ENCODE peak calls at places on chromosomes 1 and 21, in ten cellular contexts. One of them, this sample, is unnamed.

GRCh38 chr1:30740952-30741894 is 16.4 kb downstream of the LAPTM5 start:
- DNase-seq in mucosa of descending colon: no peak
- DNase-seq in endothelial cell: no peak
- DNase-seq in CD8-positive, alpha-beta T cell: no peak
- DNase-seq in BJ: no peak
- DNase-seq in gastrocnemius medialis: no peak
- DNase-seq in A549: no peak
- DNase-seq in HepG2: no peak
- DNase-seq in GM10248: no peak
- DNase-seq in fibroblast of the aortic adventitia: no peak
- DNase-seq in this sample: no peak

GRCh38 chr1:192809286-192810252 is 730 bp downstream of the RGS2 start:
- DNase-seq in GM10248: no peak
- DNase-seq in A549: peak
- DNase-seq in fibroblast of the aortic adventitia: peak
- DNase-seq in CD8-positive, alpha-beta T cell: peak
- DNase-seq in BJ: no peak
- DNase-seq in endothelial cell: peak
- DNase-seq in mucosa of descending colon: no peak
- DNase-seq in gastrocnemius medialis: no peak
- DNase-seq in HepG2: no peak
- DNase-seq in this sample: no peak

GRCh38 chr1:227762231-227762911 is 27.1 kb downstream of the SNAP47 start:
- DNase-seq in GM10248: peak
- DNase-seq in HepG2: peak
- DNase-seq in A549: peak
- DNase-seq in mucosa of descending colon: peak
- DNase-seq in endothelial cell: peak
- DNase-seq in fibroblast of the aortic adventitia: peak
- DNase-seq in BJ: peak
- DNase-seq in CD8-positive, alpha-beta T cell: peak
- DNase-seq in gastrocnemius medialis: peak
- DNase-seq in this sample: peak

GRCh38 chr1:2251363-2251762 is 23.2 kb downstream of the SKI start:
- DNase-seq in endothelial cell: no peak
- DNase-seq in CD8-positive, alpha-beta T cell: no peak
- DNase-seq in mucosa of descending colon: peak
- DNase-seq in gastrocnemius medialis: no peak
- DNase-seq in GM10248: no peak
- DNase-seq in A549: no peak
- DNase-seq in HepG2: no peak
- DNase-seq in fibroblast of the aortic adventitia: no peak
- DNase-seq in BJ: no peak
- DNase-seq in this sample: no peak

GRCh38 chr1:35031103-35031452 is 667 bp downstream of the ZMYM6 start:
- DNase-seq in A549: peak
- DNase-seq in mucosa of descending colon: peak
- DNase-seq in fibroblast of the aortic adventitia: peak
- DNase-seq in HepG2: peak
- DNase-seq in endothelial cell: no peak
- DNase-seq in BJ: no peak
- DNase-seq in gastrocnemius medialis: no peak
- DNase-seq in CD8-positive, alpha-beta T cell: no peak
- DNase-seq in GM10248: no peak
- DNase-seq in this sample: no peak

GRCh38 chr1:92299477-92300125 is 742 bp downstream of the RPAP2 start:
- DNase-seq in mucosa of descending colon: no peak
- DNase-seq in gastrocnemius medialis: no peak
- DNase-seq in CD8-positive, alpha-beta T cell: no peak
- DNase-seq in GM10248: no peak
- DNase-seq in A549: no peak
- DNase-seq in endothelial cell: no peak
- DNase-seq in HepG2: no peak
- DNase-seq in BJ: no peak
- DNase-seq in fibroblast of the aortic adventitia: peak
- DNase-seq in this sample: no peak

GRCh38 chr1:51956528-51957509 is 33.7 kb downstream of the RAB3B start:
- DNase-seq in HepG2: no peak
- DNase-seq in gastrocnemius medialis: no peak
- DNase-seq in CD8-positive, alpha-beta T cell: no peak
- DNase-seq in A549: no peak
- DNase-seq in fibroblast of the aortic adventitia: peak
- DNase-seq in BJ: no peak
- DNase-seq in mucosa of descending colon: no peak
- DNase-seq in GM10248: no peak
- DNase-seq in endothelial cell: no peak
- DNase-seq in this sample: no peak

GRCh38 chr1:116211294-116211693 is 100.1 kb downstream of the MAB21L3 start:
- DNase-seq in CD8-positive, alpha-beta T cell: no peak
- DNase-seq in GM10248: no peak
- DNase-seq in fibroblast of the aortic adventitia: no peak
- DNase-seq in gastrocnemius medialis: no peak
- DNase-seq in endothelial cell: no peak
- DNase-seq in mucosa of descending colon: peak
- DNase-seq in HepG2: no peak
- DNase-seq in BJ: no peak
- DNase-seq in A549: no peak
- DNase-seq in this sample: no peak

GRCh38 chr1:237139732-237140131 is 97.7 kb downstream of the RYR2 start:
- DNase-seq in GM10248: no peak
- DNase-seq in BJ: no peak
- DNase-seq in CD8-positive, alpha-beta T cell: no peak
- DNase-seq in fibroblast of the aortic adventitia: no peak
- DNase-seq in A549: no peak
- DNase-seq in gastrocnemius medialis: no peak
- DNase-seq in mucosa of descending colon: no peak
- DNase-seq in endothelial cell: no peak
- DNase-seq in HepG2: no peak
- DNase-seq in this sample: no peak

GRCh38 chr1:7186382-7187120 is 401.3 kb downstream of the CAMTA1 start:
- DNase-seq in mucosa of descending colon: no peak
- DNase-seq in gastrocnemius medialis: no peak
- DNase-seq in HepG2: no peak
- DNase-seq in A549: no peak
- DNase-seq in CD8-positive, alpha-beta T cell: no peak
- DNase-seq in BJ: no peak
- DNase-seq in GM10248: no peak
- DNase-seq in fibroblast of the aortic adventitia: no peak
- DNase-seq in endothelial cell: no peak
- DNase-seq in this sample: no peak

GRCh38 chr1:234656981-234657651 is 47.1 kb upstream of the IRF2BP2 start:
- DNase-seq in CD8-positive, alpha-beta T cell: no peak
- DNase-seq in GM10248: peak
- DNase-seq in gastrocnemius medialis: no peak
- DNase-seq in fibroblast of the aortic adventitia: peak
- DNase-seq in mucosa of descending colon: no peak
- DNase-seq in A549: peak
- DNase-seq in endothelial cell: no peak
- DNase-seq in HepG2: peak
- DNase-seq in BJ: peak
- DNase-seq in this sample: no peak

GRCh38 chr1:169511339-169512028 is 25.7 kb upstream of the SLC19A2 start:
- DNase-seq in fibroblast of the aortic adventitia: peak
- DNase-seq in GM10248: no peak
- DNase-seq in CD8-positive, alpha-beta T cell: no peak
- DNase-seq in BJ: peak
- DNase-seq in HepG2: no peak
- DNase-seq in gastrocnemius medialis: peak
- DNase-seq in A549: no peak
- DNase-seq in endothelial cell: no peak
- DNase-seq in mucosa of descending colon: no peak
- DNase-seq in this sample: no peak

GRCh38 chr21:21039624-21040023 is 41.4 kb downstream of the NCAM2 start:
- DNase-seq in endothelial cell: no peak
- DNase-seq in HepG2: no peak
- DNase-seq in BJ: no peak
- DNase-seq in mucosa of descending colon: no peak
- DNase-seq in GM10248: no peak
- DNase-seq in A549: no peak
- DNase-seq in fibroblast of the aortic adventitia: no peak
- DNase-seq in CD8-positive, alpha-beta T cell: no peak
- DNase-seq in gastrocnemius medialis: no peak
- DNase-seq in this sample: no peak

GRCh38 chr21:32826317-32827167 is 55.0 kb upstream of the PAXBP1 start:
- DNase-seq in mucosa of descending colon: no peak
- DNase-seq in fibroblast of the aortic adventitia: peak
- DNase-seq in BJ: no peak
- DNase-seq in HepG2: peak
- DNase-seq in CD8-positive, alpha-beta T cell: no peak
- DNase-seq in gastrocnemius medialis: no peak
- DNase-seq in A549: peak
- DNase-seq in GM10248: peak
- DNase-seq in endothelial cell: peak
- DNase-seq in this sample: no peak

GRCh38 chr1:10399487-10399917 is 638 bp downstream of the PGD start:
- DNase-seq in BJ: no peak
- DNase-seq in endothelial cell: no peak
- DNase-seq in fibroblast of the aortic adventitia: peak
- DNase-seq in CD8-positive, alpha-beta T cell: no peak
- DNase-seq in GM10248: no peak
- DNase-seq in A549: no peak
- DNase-seq in gastrocnemius medialis: no peak
- DNase-seq in mucosa of descending colon: peak
- DNase-seq in HepG2: peak
- DNase-seq in this sample: no peak

GRCh38 chr1:240027059-240027462 is 64.6 kb upstream of the FMN2 start:
- DNase-seq in fibroblast of the aortic adventitia: peak
- DNase-seq in A549: peak
- DNase-seq in HepG2: peak
- DNase-seq in gastrocnemius medialis: no peak
- DNase-seq in GM10248: peak
- DNase-seq in mucosa of descending colon: peak
- DNase-seq in BJ: no peak
- DNase-seq in endothelial cell: peak
- DNase-seq in CD8-positive, alpha-beta T cell: no peak
- DNase-seq in this sample: no peak

GRCh38 chr1:204828352-204828850 is 42.3 kb upstream of the NFASC start:
- DNase-seq in CD8-positive, alpha-beta T cell: no peak
- DNase-seq in gastrocnemius medialis: no peak
- DNase-seq in endothelial cell: peak
- DNase-seq in A549: peak
- DNase-seq in BJ: no peak
- DNase-seq in mucosa of descending colon: peak
- DNase-seq in HepG2: peak
- DNase-seq in GM10248: no peak
- DNase-seq in fibroblast of the aortic adventitia: peak
- DNase-seq in this sample: no peak

GRCh38 chr1:203465146-203465798 is 10.3 kb upstream of the PRELP start:
- DNase-seq in gastrocnemius medialis: peak
- DNase-seq in mucosa of descending colon: no peak
- DNase-seq in CD8-positive, alpha-beta T cell: no peak
- DNase-seq in HepG2: no peak
- DNase-seq in A549: no peak
- DNase-seq in endothelial cell: no peak
- DNase-seq in BJ: no peak
- DNase-seq in fibroblast of the aortic adventitia: no peak
- DNase-seq in GM10248: no peak
- DNase-seq in this sample: no peak

GRCh38 chr1:153962088-153963029 is 978 bp downstream of the SLC39A1 start:
- DNase-seq in A549: no peak
- DNase-seq in gastrocnemius medialis: peak
- DNase-seq in HepG2: peak
- DNase-seq in GM10248: no peak
- DNase-seq in BJ: no peak
- DNase-seq in CD8-positive, alpha-beta T cell: no peak
- DNase-seq in fibroblast of the aortic adventitia: peak
- DNase-seq in endothelial cell: no peak
- DNase-seq in mucosa of descending colon: peak
- DNase-seq in this sample: no peak
- TF ChIP-seq CTCF in A549: no peak
- TF ChIP-seq CTCF in gastrocnemius medialis: no peak
- TF ChIP-seq CTCF in HepG2: peak
- TF ChIP-seq CTCF in GM10248: no peak
- TF ChIP-seq CTCF in BJ: peak
- TF ChIP-seq CTCF in CD8-positive, alpha-beta T cell: no peak
- TF ChIP-seq CTCF in fibroblast of the aortic adventitia: no peak
- TF ChIP-seq CTCF in endothelial cell: no peak
- TF ChIP-seq CTCF in mucosa of descending colon: no peak
- TF ChIP-seq CTCF in this sample: no peak

GRCh38 chr1:40951943-40952743 is 27.4 kb upstream of the CTPS1 start:
- DNase-seq in mucosa of descending colon: peak
- DNase-seq in endothelial cell: peak
- DNase-seq in gastrocnemius medialis: peak
- DNase-seq in A549: peak
- DNase-seq in HepG2: peak
- DNase-seq in BJ: no peak
- DNase-seq in CD8-positive, alpha-beta T cell: peak
- DNase-seq in GM10248: peak
- DNase-seq in fibroblast of the aortic adventitia: peak
- DNase-seq in this sample: peak
- TF ChIP-seq CTCF in mucosa of descending colon: peak
- TF ChIP-seq CTCF in endothelial cell: peak
- TF ChIP-seq CTCF in gastrocnemius medialis: peak
- TF ChIP-seq CTCF in A549: peak
- TF ChIP-seq CTCF in HepG2: peak
- TF ChIP-seq CTCF in BJ: peak
- TF ChIP-seq CTCF in CD8-positive, alpha-beta T cell: peak
- TF ChIP-seq CTCF in GM10248: peak
- TF ChIP-seq CTCF in fibroblast of the aortic adventitia: peak
- TF ChIP-seq CTCF in this sample: peak

DNA sequence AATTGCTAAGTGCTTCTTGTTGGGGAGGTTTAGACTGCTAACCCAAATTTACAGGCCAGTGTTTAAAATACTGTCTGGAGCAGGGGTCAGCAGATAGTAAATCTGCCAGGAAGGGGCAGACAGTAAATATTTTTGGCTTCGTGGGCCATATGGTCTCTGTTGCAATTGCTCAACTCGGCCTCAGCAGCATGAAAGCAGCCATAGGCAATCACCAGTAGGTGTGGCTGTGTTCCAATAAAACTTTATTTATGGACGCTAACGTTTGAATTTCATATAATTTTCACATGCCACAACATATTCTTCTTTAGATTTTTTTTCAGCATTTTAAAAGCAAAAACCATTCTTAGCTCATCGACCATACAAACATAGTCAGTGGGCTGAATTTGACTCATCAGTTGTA is 172.7 kb downstream of the BRINP2 start:
- DNase-seq in CD8-positive, alpha-beta T cell: no peak
- DNase-seq in endothelial cell: no peak
- DNase-seq in HepG2: no peak
- DNase-seq in mucosa of descending colon: no peak
- DNase-seq in fibroblast of the aortic adventitia: no peak
- DNase-seq in gastrocnemius medialis: no peak
- DNase-seq in A549: no peak
- DNase-seq in BJ: peak
- DNase-seq in GM10248: no peak
- DNase-seq in this sample: no peak
- TF ChIP-seq CTCF in CD8-positive, alpha-beta T cell: no peak
- TF ChIP-seq CTCF in endothelial cell: no peak
- TF ChIP-seq CTCF in HepG2: no peak
- TF ChIP-seq CTCF in mucosa of descending colon: no peak
- TF ChIP-seq CTCF in fibroblast of the aortic adventitia: no peak
- TF ChIP-seq CTCF in gastrocnemius medialis: no peak
- TF ChIP-seq CTCF in A549: no peak
- TF ChIP-seq CTCF in BJ: no peak
- TF ChIP-seq CTCF in GM10248: no peak
- TF ChIP-seq CTCF in this sample: no peak

DNA sequence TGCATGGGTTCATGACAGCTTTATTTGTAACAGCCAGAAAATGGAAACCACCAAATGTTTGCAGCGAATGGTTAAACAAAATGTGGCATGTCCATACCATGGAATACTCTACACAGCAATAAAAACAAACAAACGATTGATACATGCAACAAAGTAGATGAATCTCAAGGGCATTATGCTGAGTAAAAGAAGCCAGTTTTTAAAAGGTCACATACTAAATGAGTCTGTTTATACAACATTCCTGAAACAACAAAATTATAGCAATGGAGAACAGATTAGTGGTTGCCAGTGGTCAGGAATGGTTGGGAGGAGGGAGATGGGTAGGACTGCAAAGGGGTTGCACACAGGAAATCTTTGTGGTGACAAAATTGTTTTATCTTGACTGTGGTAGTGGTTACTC is 202.4 kb upstream of the UBE2U start:
- DNase-seq in CD8-positive, alpha-beta T cell: no peak
- DNase-seq in mucosa of descending colon: no peak
- DNase-seq in endothelial cell: no peak
- DNase-seq in fibroblast of the aortic adventitia: no peak
- DNase-seq in A549: no peak
- DNase-seq in BJ: no peak
- DNase-seq in gastrocnemius medialis: no peak
- DNase-seq in GM10248: no peak
- DNase-seq in HepG2: no peak
- DNase-seq in this sample: no peak
- TF ChIP-seq CTCF in CD8-positive, alpha-beta T cell: no peak
- TF ChIP-seq CTCF in mucosa of descending colon: no peak
- TF ChIP-seq CTCF in endothelial cell: no peak
- TF ChIP-seq CTCF in fibroblast of the aortic adventitia: no peak
- TF ChIP-seq CTCF in A549: no peak
- TF ChIP-seq CTCF in BJ: no peak
- TF ChIP-seq CTCF in gastrocnemius medialis: no peak
- TF ChIP-seq CTCF in GM10248: no peak
- TF ChIP-seq CTCF in HepG2: no peak
- TF ChIP-seq CTCF in this sample: no peak